ENCODE peak calls at places on chromosomes 2 and 18, in nine cellular contexts. M is ovary, V is sigmoid colon, H is transverse colon, A is A549, O is H1, R is tibial nerve, D is HepG2, P is K562. Y is an unnamed sample.

GRCh38 chr2:105571445-105571987 is 172.7 kb upstream of the FHL2 start:
- DNase-seq in D (no peak), R (no peak), P (no peak), M (no peak), O (no peak), V (no peak), H (no peak), A (no peak), Y (no peak)

GRCh38 chr2:27828305-27828704 is 56.8 kb downstream of the MRPL33 start:
- DNase-seq in M (no peak), D (no peak), O (no peak), R (no peak), P (no peak), H (no peak), V (no peak), A (no peak), Y (no peak)

GRCh38 chr2:150532883-150533282 is 45.4 kb upstream of the RND3 start:
- DNase-seq in P (no peak), D (no peak), V (no peak), O (no peak), A (no peak), H (no peak), R (no peak), M (no peak), Y (no peak)

GRCh38 chr2:229674830-229675530 is 39.4 kb downstream of the DNER start:
- DNase-seq in V (no peak), D (no peak), H (no peak), M (no peak), P (no peak), R (no peak), O (no peak), A (no peak), Y (no peak)

GRCh38 chr18:9575558-9575957 is 38.8 kb downstream of the PPP4R1 start:
- DNase-seq in D (peak), O (peak), M (peak), P (peak), H (peak), A (peak), R (peak), V (peak), Y (no peak)

GRCh38 chr2:106113362-106113971 is 80.6 kb downstream of the UXS1 start:
- DNase-seq in H (no peak), R (no peak), M (no peak), V (no peak), P (no peak), D (peak), A (no peak), O (no peak), Y (no peak)

GRCh38 chr2:84302513-84303412 is 156.3 kb downstream of the SUCLG1 start:
- DNase-seq in R (no peak), H (peak), P (peak), O (peak), V (no peak), A (peak), D (peak), M (no peak), Y (no peak)

GRCh38 chr18:79803611-79804051 is 5.9 kb downstream of the KCNG2 start:
- DNase-seq in D (no peak), V (peak), A (no peak), M (no peak), H (no peak), R (no peak), O (no peak), P (no peak), Y (no peak)

GRCh38 chr2:43176449-43176848 is 50.0 kb downstream of the ZFP36L2 start:
- DNase-seq in A (no peak), O (no peak), R (no peak), D (no peak), H (no peak), V (no peak), P (no peak), M (no peak), Y (no peak)

GRCh38 chr2:43180901-43181300 is 45.5 kb downstream of the ZFP36L2 start:
- DNase-seq in D (no peak), A (no peak), R (no peak), M (no peak), P (no peak), V (no peak), H (no peak), O (no peak), Y (no peak)

GRCh38 chr2:43179947-43180346 is 46.5 kb downstream of the ZFP36L2 start:
- DNase-seq in P (no peak), R (no peak), O (no peak), H (no peak), V (no peak), A (no peak), M (no peak), D (no peak), Y (no peak)

GRCh38 chr2:43178055-43178598 is 48.3 kb downstream of the ZFP36L2 start:
- DNase-seq in O (no peak), D (no peak), H (peak), M (peak), P (peak), R (no peak), A (no peak), V (no peak), Y (no peak)

GRCh38 chr2:43178602-43179542 is 47.5 kb downstream of the ZFP36L2 start:
- DNase-seq in A (peak), R (peak), D (peak), M (peak), P (peak), H (peak), O (peak), V (peak), Y (peak)
- TF ChIP-seq POLR2A in A (no peak), R (no peak), D (no peak), M (peak), P (peak), H (no peak), O (peak), V (no peak), Y (no peak)

GRCh38 chr2:62424899-62425298 is 81.1 kb downstream of the TMEM17 start:
- DNase-seq in R (no peak), M (no peak), D (no peak), V (no peak), A (no peak), P (no peak), O (no peak), H (no peak), Y (no peak)
- TF ChIP-seq EP300 in R (no peak), M (no peak), D (no peak), V (no peak), A (no peak), P (no peak), O (no peak), H (no peak), Y (no peak)

DNA sequence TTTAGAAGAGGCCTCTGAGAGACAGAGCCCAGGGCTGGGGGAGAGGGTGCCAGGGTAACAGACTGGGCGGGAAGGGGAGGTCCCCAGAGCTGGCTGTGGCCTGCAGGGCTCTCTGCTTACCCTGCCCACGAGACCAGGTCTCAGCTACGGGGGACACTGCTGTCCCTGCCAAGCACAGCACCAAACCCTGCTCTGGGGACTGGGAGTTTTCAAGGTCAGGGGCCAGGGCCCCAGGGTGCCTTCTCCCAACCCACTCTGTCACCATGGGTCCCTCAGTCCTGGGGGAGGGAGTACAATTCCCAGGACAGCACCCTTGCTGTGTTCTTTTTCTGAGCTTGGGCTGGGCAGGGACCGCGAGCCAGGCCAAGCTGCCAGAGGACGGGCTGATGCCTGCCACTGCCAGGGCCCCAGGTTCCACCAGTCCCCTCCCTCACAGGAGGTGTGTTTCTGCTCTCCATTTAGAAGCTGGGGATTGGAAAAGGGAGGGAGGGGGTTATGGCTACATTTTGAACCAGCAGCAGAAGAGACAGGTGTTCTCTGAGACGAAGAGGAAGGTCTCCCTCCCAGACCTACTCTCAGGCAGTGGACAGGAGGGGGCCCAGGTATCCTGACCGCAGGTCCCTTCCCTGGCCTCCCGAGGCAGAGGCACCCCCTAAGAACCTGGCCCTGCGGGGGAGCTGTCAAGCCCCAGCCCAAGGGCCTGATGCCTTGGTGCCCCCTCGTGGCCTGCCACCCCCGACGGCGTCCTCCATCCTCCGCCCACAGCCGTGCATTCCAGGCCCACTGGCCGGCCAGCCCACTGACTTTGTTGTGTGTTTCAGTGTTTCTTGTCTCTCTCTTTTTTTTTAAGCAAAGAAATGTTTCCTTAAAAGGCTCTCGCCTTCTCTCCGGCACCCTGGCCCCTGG is 80.4 kb downstream of the TNS1 start:
- DNase-seq in R (no peak), P (no peak), O (no peak), D (no peak), V (peak), M (peak), A (no peak), H (no peak), Y (no peak)
- TF ChIP-seq POLR2A in R (no peak), P (no peak), O (no peak), D (no peak), V (no peak), M (peak), A (no peak), H (peak), Y (no peak)

GRCh38 chr18:363327-364115 is 95.7 kb upstream of the THOC1 start:
- DNase-seq in H (no peak), V (no peak), D (no peak), O (no peak), A (no peak), R (no peak), P (no peak), M (no peak), Y (no peak)
- TF ChIP-seq EP300 in H (no peak), V (no peak), D (no peak), O (no peak), A (no peak), R (no peak), P (no peak), M (no peak), Y (no peak)

GRCh38 chr2:219177594-219178376 is at the start of gene RETREG2:
- DNase-seq in V (peak), M (peak), D (peak), P (peak), O (peak), R (peak), A (peak), H (peak), Y (peak)
- TF ChIP-seq POLR2A in V (peak), M (peak), D (no peak), P (peak), O (peak), R (peak), A (peak), H (peak), Y (peak)

GRCh38 chr18:3524706-3525105 is 74.7 kb downstream of the TGIF1 start:
- DNase-seq in M (no peak), D (no peak), O (no peak), P (no peak), H (no peak), A (no peak), R (no peak), V (no peak), Y (no peak)
- TF ChIP-seq EP300 in M (no peak), D (no peak), O (no peak), P (no peak), H (no peak), A (no peak), R (no peak), V (no peak), Y (no peak)

DNA sequence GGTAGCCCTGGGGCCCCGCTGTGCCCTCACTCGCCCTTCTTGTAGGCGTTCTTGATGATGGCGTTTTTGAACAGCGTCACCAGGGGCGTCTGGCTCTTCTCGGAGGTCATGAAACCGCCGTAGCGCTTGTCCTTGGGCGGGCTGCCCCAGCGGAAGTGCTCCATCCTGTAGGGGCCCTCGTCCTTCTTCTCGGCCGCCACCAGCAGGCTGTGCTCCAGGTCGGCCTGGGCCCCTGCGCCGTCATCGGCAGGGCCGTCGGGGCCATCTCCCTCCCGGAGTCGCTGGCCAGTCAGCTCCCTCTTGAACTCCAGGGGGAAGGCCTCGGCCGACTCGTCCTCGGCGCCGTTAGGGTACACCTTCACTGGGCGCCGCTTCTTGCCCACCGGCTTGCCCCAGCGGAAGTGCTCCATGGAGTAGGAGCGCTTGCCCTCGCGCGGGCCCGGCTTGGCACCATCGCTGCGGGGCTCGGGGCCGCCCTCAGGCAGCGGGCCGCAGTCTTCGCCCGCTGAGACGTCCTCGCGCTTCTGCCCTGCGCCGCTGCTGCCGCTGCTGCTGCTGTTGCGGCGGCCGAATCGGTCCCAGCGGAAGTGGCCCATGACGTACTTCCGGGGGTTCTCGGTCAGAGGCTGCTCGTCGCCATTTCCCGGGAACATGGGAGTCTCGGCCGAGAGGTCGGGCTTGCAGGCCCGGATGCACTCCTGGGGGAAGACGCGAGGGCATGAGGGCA is 7.2 kb downstream of the POMC start:
- DNase-seq in M (peak), D (no peak), V (peak), R (no peak), A (no peak), P (no peak), O (peak), H (peak), Y (no peak)
- TF ChIP-seq POLR2A in M (no peak), D (no peak), V (no peak), R (no peak), A (no peak), P (no peak), O (no peak), H (no peak), Y (no peak)

GRCh38 chr2:39213015-39213414 is 30.8 kb downstream of the CDKL4 start:
- DNase-seq in M (no peak), A (no peak), H (no peak), P (no peak), V (no peak), O (no peak), D (no peak), R (no peak), Y (no peak)
- TF ChIP-seq EP300 in M (no peak), A (no peak), H (no peak), P (no peak), V (no peak), O (no peak), D (no peak), R (no peak), Y (no peak)

GRCh38 chr18:23470620-23471387 is 17.7 kb downstream of the RIOK3 start:
- DNase-seq in O (no peak), D (no peak), P (no peak), A (no peak), R (no peak), M (no peak), H (no peak), V (no peak), Y (no peak)
- TF ChIP-seq POLR2A in O (no peak), D (no peak), P (no peak), A (no peak), R (no peak), M (no peak), H (no peak), V (no peak), Y (no peak)